ENCODE peak calls at places on chromosomes 7 and 10, in nine cellular contexts. B, F, Y, J, X, N, O, Q and A are unnamed samples.

GRCh38 chr10:92575961-92576360 is 2.1 kb upstream of the IDE start:
- DNase-seq in X (peak), Q (no peak), F (no peak), B (peak), J (no peak), N (no peak), Y (no peak), O (no peak), A (no peak)

GRCh38 chr7:111877931-111878330 is 315.6 kb upstream of the IMMP2L start:
- DNase-seq in X (no peak), O (no peak), Q (no peak), Y (no peak), F (no peak), J (no peak), B (no peak), N (no peak), A (no peak)

GRCh38 chr10:23718946-23719345 is 280.1 kb downstream of the OTUD1 start:
- DNase-seq in N (no peak), X (no peak), O (no peak), J (no peak), B (no peak), F (no peak), Q (no peak), Y (no peak), A (no peak)

GRCh38 chr10:91340613-91341362 is 69.4 kb upstream of the HECTD2 start:
- DNase-seq in Q (no peak), J (no peak), O (peak), F (peak), N (peak), B (peak), X (peak), Y (no peak), A (no peak)

GRCh38 chr10:71302874-71303568 is 16.0 kb upstream of the SLC29A3 start:
- DNase-seq in N (no peak), Y (no peak), Q (peak), X (peak), J (peak), B (peak), F (peak), O (no peak), A (peak)

GRCh38 chr10:30433286-30433778 is 652 bp upstream of the MAP3K8 start:
- DNase-seq in B (peak), O (peak), F (peak), Q (peak), J (no peak), Y (peak), X (peak), N (no peak), A (peak)

GRCh38 chr7:41696323-41696916 is 6.5 kb downstream of the INHBA start:
- DNase-seq in Q (peak), J (peak), B (peak), Y (peak), F (peak), N (peak), O (peak), X (peak), A (peak)

GRCh38 chr7:99419323-99420021 is 10.7 kb downstream of the BUD31 start:
- DNase-seq in Y (no peak), B (no peak), Q (no peak), F (no peak), N (no peak), X (no peak), J (no peak), O (no peak), A (no peak)

GRCh38 chr10:70424320-70424719 is 17.2 kb downstream of the NODAL start:
- DNase-seq in F (no peak), X (no peak), N (no peak), O (no peak), Y (no peak), B (no peak), Q (no peak), J (no peak), A (no peak)

GRCh38 chr7:84722086-84722485 is 464.8 kb downstream of the SEMA3D start:
- DNase-seq in O (no peak), Q (no peak), B (no peak), J (no peak), N (no peak), X (peak), F (no peak), Y (no peak), A (no peak)

GRCh38 chr10:75396861-75397570 is 4.5 kb downstream of the ZNF503 start:
- DNase-seq in J (no peak), Y (peak), F (peak), B (peak), N (no peak), X (no peak), Q (peak), O (no peak), A (no peak)

GRCh38 chr10:4144802-4145201 is 359.8 kb upstream of the KLF6 start:
- DNase-seq in Y (no peak), X (peak), Q (no peak), N (no peak), B (no peak), F (no peak), J (no peak), O (no peak), A (no peak)

GRCh38 chr10:95792211-95792780 is 36.3 kb downstream of the ENTPD1 start:
- DNase-seq in J (no peak), B (no peak), O (no peak), Y (no peak), N (no peak), X (no peak), F (no peak), Q (no peak), A (no peak)

GRCh38 chr7:123797673-123798526 is 47.1 kb upstream of the HYAL4 start:
- DNase-seq in J (peak), B (peak), Q (peak), N (peak), Y (peak), X (peak), F (no peak), O (no peak), A (peak)

GRCh38 chr10:48416584-48417232 is 110.2 kb downstream of the MAPK8 start:
- DNase-seq in X (no peak), F (no peak), Y (no peak), B (no peak), J (no peak), N (no peak), O (no peak), Q (no peak), A (no peak)

GRCh38 chr10:11424456-11425287 is 186.8 kb downstream of the USP6NL start:
- DNase-seq in J (no peak), Q (peak), X (peak), F (no peak), O (no peak), N (peak), B (peak), Y (peak), A (peak)

GRCh38 chr10:34985823-34986222 is 104.3 kb downstream of the CUL2 start:
- DNase-seq in Y (no peak), J (no peak), O (no peak), F (no peak), Q (peak), N (no peak), B (peak), X (peak), A (peak)

DNA sequence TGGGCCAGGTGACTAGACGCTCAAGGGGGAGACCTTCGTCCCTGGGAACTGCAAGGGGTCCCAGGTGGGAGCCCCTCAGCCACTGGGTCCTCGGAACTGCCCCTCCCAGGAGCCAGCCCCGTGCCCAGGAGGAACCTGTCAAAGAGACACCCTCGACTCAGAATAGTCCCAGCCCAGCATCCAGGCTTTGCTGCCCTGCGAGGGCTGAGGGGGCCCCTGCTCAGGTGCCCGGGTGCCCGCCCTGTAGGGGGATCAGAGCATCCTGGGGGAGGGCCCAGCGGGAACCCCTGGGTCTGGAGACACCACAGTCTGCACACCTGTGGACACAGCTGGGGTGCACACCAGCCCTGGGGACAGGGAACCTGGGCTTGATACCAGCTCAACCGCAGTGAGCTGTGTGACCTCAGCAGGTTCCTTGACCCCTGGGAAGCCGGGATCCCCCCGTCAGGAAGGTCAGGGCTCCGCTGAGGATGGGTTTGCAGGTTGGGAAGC is 394 bp downstream of the ELN start:
- DNase-seq in N (no peak), B (no peak), Y (peak), O (peak), X (no peak), J (no peak), F (peak), Q (no peak), A (no peak)
- H3K4me3 ChIP-seq in N (no peak), B (peak), Y (peak), O (peak), X (no peak), J (no peak), F (peak), Q (no peak), A (no peak)

DNA sequence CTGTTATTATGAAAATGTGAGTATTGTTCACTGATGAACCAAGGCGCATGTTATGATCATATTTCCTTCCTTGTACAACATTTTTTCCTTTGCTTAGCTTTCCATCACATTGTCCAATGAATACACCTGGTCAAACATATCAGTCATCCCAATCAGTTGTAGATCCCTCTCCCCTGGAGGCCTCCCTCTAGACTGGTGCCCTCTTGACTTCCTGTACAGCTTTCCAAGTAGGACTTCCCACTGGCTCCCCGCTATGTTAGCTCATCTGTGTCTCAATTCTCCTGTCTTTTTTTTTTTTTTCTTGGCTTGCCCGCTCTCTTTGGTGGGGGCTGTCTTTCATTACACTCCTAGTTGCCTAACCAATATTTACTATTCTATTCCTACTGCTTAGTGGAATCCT is 214.2 kb upstream of the NPY start:
- DNase-seq in B (no peak), J (no peak), O (no peak), Q (no peak), F (no peak), X (no peak), N (no peak), Y (no peak), A (no peak)
- H3K4me3 ChIP-seq in B (no peak), J (no peak), O (no peak), Q (no peak), F (no peak), X (no peak), N (no peak), Y (no peak), A (no peak)

DNA sequence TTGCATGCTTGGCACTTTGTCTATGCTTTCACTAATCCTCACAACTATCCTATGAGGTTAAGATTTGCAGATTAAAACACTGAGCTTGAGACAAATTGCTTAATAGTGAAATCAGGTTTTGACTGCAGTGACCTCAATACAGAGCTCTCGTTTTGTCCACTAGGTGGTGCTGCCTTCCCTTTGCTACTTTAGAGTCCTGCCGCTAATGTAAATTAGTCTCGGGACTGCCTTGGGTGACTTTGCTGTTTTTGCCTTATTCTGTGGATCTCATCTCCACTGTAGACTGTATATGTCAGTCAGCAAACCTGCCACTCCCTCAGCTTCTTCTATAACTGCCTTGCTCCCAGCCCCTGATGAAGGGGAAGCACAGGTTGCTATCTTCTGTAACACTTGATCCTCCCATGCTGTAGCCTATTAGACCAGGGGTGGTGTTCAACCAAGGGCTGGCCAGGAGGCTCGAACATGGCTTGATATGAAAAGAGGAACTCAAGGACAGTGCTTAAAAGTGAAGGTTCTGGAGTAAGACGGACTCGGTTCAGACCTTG is 26.0 kb downstream of the ASB4 start:
- DNase-seq in N (peak), X (peak), O (peak), Q (peak), Y (peak), F (peak), J (peak), B (peak), A (peak)
- H3K4me3 ChIP-seq in N (no peak), X (no peak), O (no peak), Q (no peak), Y (no peak), F (peak), J (no peak), B (no peak), A (no peak)

DNA sequence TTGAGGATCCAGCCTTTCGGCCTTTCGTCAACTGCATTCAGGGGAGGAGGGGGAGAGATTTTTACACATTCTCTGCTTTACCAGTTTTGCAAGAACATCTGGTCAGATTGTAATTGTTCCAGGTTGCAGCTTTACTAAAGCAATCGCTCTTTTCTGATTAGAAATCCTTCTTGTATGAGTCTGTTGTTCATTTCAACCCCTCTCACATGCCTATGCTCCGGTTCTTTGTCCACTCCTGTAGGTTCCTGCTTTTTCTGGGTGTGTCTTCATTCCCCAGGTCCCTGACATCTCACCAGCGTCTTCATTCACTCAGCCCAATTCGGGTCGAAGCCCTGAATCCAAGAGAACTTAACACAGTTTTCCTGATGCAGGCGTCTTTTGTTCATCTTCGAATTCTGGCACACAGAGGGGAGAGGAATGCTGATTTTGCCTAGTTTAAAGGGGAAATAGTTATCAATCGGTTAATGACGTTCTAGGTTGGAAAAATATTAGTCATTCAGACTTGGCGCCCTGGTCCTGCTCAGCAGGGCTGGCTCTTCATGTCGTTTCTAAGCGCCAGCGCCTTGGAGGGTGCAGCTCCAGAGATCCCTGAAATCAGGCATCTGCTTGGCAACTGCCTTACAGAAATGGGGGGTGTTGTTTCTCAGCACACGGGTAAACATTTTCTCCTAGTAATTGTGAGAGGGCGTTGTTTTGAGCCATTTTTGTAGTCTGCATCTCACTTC is 1.1 kb upstream of the PRTFDC1 start:
- DNase-seq in O (peak), F (peak), X (peak), Y (no peak), Q (no peak), B (no peak), J (no peak), N (no peak), A (no peak)
- H3K4me3 ChIP-seq in O (peak), F (peak), X (peak), Y (no peak), Q (peak), B (peak), J (peak), N (peak), A (no peak)

GRCh38 chr10:123994417-123995081 is 98.8 kb downstream of the CHST15 start:
- DNase-seq in O (peak), X (peak), F (peak), J (peak), Q (peak), N (peak), B (peak), Y (peak), A (peak)

GRCh38 chr10:123997013-123997412 is 96.4 kb downstream of the CHST15 start:
- DNase-seq in J (no peak), X (no peak), F (no peak), B (no peak), O (no peak), N (no peak), Y (no peak), Q (no peak), A (no peak)

GRCh38 chr10:123995082-123995460 is 98.3 kb downstream of the CHST15 start:
- DNase-seq in N (no peak), J (no peak), B (no peak), Y (no peak), O (no peak), F (peak), Q (no peak), X (peak), A (no peak)

GRCh38 chr10:123996302-123996701 is 97.1 kb downstream of the CHST15 start:
- DNase-seq in B (no peak), X (no peak), Q (no peak), N (no peak), Y (no peak), O (no peak), J (no peak), F (no peak), A (no peak)

GRCh38 chr10:123995461-123996131 is 97.8 kb downstream of the CHST15 start:
- DNase-seq in X (peak), N (no peak), F (peak), Y (peak), B (peak), O (peak), J (no peak), Q (peak), A (peak)
- H3K4me3 ChIP-seq in X (peak), N (peak), F (peak), Y (no peak), B (peak), O (peak), J (no peak), Q (no peak), A (no peak)